ENCODE peak calls at places on chromosomes 6 and 20, in seven cellular contexts. One of them, this sample, is unnamed. For H3K4me1, the result is how much of the 10 kb centered on the place peaks cover.

GRCh38 chr6:138428943-138429616 is 25.1 kb downstream of the HEBP2 start:
- DNase-seq in GM23248: peak
- DNase-seq in gastrocnemius medialis: no peak
- DNase-seq in body of pancreas: no peak
- DNase-seq in A549: peak
- DNase-seq in small intestine: peak
- DNase-seq in vagina: no peak
- DNase-seq in this sample: no peak

GRCh38 chr6:130134594-130134993 is 88.2 kb downstream of the SAMD3 start:
- DNase-seq in GM23248: no peak
- DNase-seq in gastrocnemius medialis: no peak
- DNase-seq in body of pancreas: no peak
- DNase-seq in A549: no peak
- DNase-seq in small intestine: no peak
- DNase-seq in vagina: no peak
- DNase-seq in this sample: no peak

GRCh38 chr6:41002168-41002567 is 36.9 kb downstream of the UNC5CL start:
- DNase-seq in GM23248: no peak
- DNase-seq in gastrocnemius medialis: peak
- DNase-seq in body of pancreas: no peak
- DNase-seq in A549: no peak
- DNase-seq in small intestine: no peak
- DNase-seq in vagina: no peak
- DNase-seq in this sample: no peak

GRCh38 chr6:75307364-75308004 is 22.9 kb upstream of the TMEM30A start:
- DNase-seq in GM23248: no peak
- DNase-seq in gastrocnemius medialis: no peak
- DNase-seq in body of pancreas: no peak
- DNase-seq in A549: no peak
- DNase-seq in small intestine: no peak
- DNase-seq in vagina: no peak
- DNase-seq in this sample: no peak

GRCh38 chr20:7523288-7523687 is 417.0 kb downstream of the HAO1 start:
- DNase-seq in GM23248: no peak
- DNase-seq in gastrocnemius medialis: no peak
- DNase-seq in body of pancreas: no peak
- DNase-seq in A549: no peak
- DNase-seq in small intestine: no peak
- DNase-seq in vagina: no peak
- DNase-seq in this sample: no peak

GRCh38 chr20:63810730-63811490 is 20.2 kb downstream of the ZBTB46 start:
- DNase-seq in GM23248: no peak
- DNase-seq in gastrocnemius medialis: no peak
- DNase-seq in body of pancreas: no peak
- DNase-seq in A549: no peak
- DNase-seq in small intestine: no peak
- DNase-seq in vagina: no peak
- DNase-seq in this sample: no peak

GRCh38 chr6:16639689-16640480 is 121.4 kb downstream of the ATXN1 start:
- DNase-seq in GM23248: peak
- DNase-seq in gastrocnemius medialis: no peak
- DNase-seq in body of pancreas: no peak
- DNase-seq in A549: peak
- DNase-seq in small intestine: no peak
- DNase-seq in vagina: no peak
- DNase-seq in this sample: no peak

GRCh38 chr20:25237610-25238318 is 10.1 kb upstream of the PYGB start:
- DNase-seq in GM23248: peak
- DNase-seq in gastrocnemius medialis: peak
- DNase-seq in body of pancreas: no peak
- DNase-seq in A549: peak
- DNase-seq in small intestine: peak
- DNase-seq in vagina: no peak
- DNase-seq in this sample: peak

GRCh38 chr6:18323935-18324707 is 59.8 kb upstream of the DEK start:
- DNase-seq in GM23248: peak
- DNase-seq in gastrocnemius medialis: no peak
- DNase-seq in body of pancreas: no peak
- DNase-seq in A549: peak
- DNase-seq in small intestine: peak
- DNase-seq in vagina: no peak
- DNase-seq in this sample: no peak

GRCh38 chr6:111517965-111518364 is 34.9 kb upstream of the REV3L start:
- DNase-seq in GM23248: no peak
- DNase-seq in gastrocnemius medialis: no peak
- DNase-seq in body of pancreas: no peak
- DNase-seq in A549: no peak
- DNase-seq in small intestine: no peak
- DNase-seq in vagina: no peak
- DNase-seq in this sample: no peak

GRCh38 chr6:138307816-138308727 is 69.6 kb upstream of the SMIM28 start:
- DNase-seq in GM23248: peak
- DNase-seq in gastrocnemius medialis: no peak
- DNase-seq in body of pancreas: peak
- DNase-seq in A549: no peak
- DNase-seq in small intestine: peak
- DNase-seq in vagina: no peak
- DNase-seq in this sample: no peak

GRCh38 chr6:37517411-37517812 is 17.7 kb upstream of the CCDC167 start:
- DNase-seq in GM23248: peak
- DNase-seq in gastrocnemius medialis: no peak
- DNase-seq in body of pancreas: no peak
- DNase-seq in A549: no peak
- DNase-seq in small intestine: peak
- DNase-seq in vagina: no peak
- DNase-seq in this sample: no peak

GRCh38 chr6:148055410-148055809 is 287.2 kb upstream of the SASH1 start:
- DNase-seq in GM23248: no peak
- DNase-seq in gastrocnemius medialis: no peak
- DNase-seq in body of pancreas: no peak
- DNase-seq in A549: no peak
- DNase-seq in small intestine: no peak
- DNase-seq in vagina: no peak
- DNase-seq in this sample: no peak

GRCh38 chr20:36773548-36774242 is at the start of gene DSN1:
- DNase-seq in GM23248: peak
- DNase-seq in gastrocnemius medialis: peak
- DNase-seq in body of pancreas: peak
- DNase-seq in A549: peak
- DNase-seq in small intestine: peak
- DNase-seq in vagina: peak
- DNase-seq in this sample: peak
- H3K4me1 ChIP-seq in GM23248: under half
- H3K4me1 ChIP-seq in gastrocnemius medialis: under half
- H3K4me1 ChIP-seq in body of pancreas: under half
- H3K4me1 ChIP-seq in A549: under half
- H3K4me1 ChIP-seq in small intestine: under half
- H3K4me1 ChIP-seq in vagina: under half
- H3K4me1 ChIP-seq in this sample: under half

DNA sequence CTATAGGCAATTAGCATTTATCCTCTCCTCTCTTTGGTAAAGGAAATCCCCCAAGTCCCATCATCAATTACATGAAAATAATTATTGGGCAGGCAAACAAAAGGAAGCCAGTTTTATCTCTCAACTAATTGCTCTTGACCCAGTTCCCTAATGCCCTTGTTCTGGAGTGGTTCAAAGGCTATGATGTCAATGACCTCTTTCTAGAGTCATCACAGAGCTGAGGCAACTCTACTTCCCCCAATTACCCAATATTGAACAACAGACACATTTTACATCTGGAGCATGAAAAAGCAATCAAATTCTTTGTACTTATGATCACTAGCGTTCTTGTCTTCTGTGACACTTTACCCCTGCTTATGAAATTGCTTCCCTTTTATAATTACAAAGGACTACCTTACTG is 43.5 kb downstream of the NT5E start:
- DNase-seq in GM23248: no peak
- DNase-seq in gastrocnemius medialis: no peak
- DNase-seq in body of pancreas: no peak
- DNase-seq in A549: no peak
- DNase-seq in small intestine: no peak
- DNase-seq in vagina: no peak
- DNase-seq in this sample: no peak
- H3K4me1 ChIP-seq in GM23248: under half
- H3K4me1 ChIP-seq in gastrocnemius medialis: under half
- H3K4me1 ChIP-seq in body of pancreas: under half
- H3K4me1 ChIP-seq in A549: under half
- H3K4me1 ChIP-seq in small intestine: under half
- H3K4me1 ChIP-seq in vagina: under half
- H3K4me1 ChIP-seq in this sample: under half

GRCh38 chr20:47585087-47585747 is 83.5 kb downstream of the NCOA3 start:
- DNase-seq in GM23248: no peak
- DNase-seq in gastrocnemius medialis: no peak
- DNase-seq in body of pancreas: no peak
- DNase-seq in A549: no peak
- DNase-seq in small intestine: no peak
- DNase-seq in vagina: no peak
- DNase-seq in this sample: no peak
- H3K4me1 ChIP-seq in GM23248: under half
- H3K4me1 ChIP-seq in gastrocnemius medialis: under half
- H3K4me1 ChIP-seq in body of pancreas: under half
- H3K4me1 ChIP-seq in A549: half or more
- H3K4me1 ChIP-seq in small intestine: under half
- H3K4me1 ChIP-seq in vagina: under half
- H3K4me1 ChIP-seq in this sample: under half

GRCh38 chr20:61537721-61538480 is 285.8 kb downstream of the CDH4 start:
- DNase-seq in GM23248: no peak
- DNase-seq in gastrocnemius medialis: no peak
- DNase-seq in body of pancreas: no peak
- DNase-seq in A549: no peak
- DNase-seq in small intestine: no peak
- DNase-seq in vagina: no peak
- DNase-seq in this sample: no peak
- H3K4me1 ChIP-seq in GM23248: under half
- H3K4me1 ChIP-seq in gastrocnemius medialis: under half
- H3K4me1 ChIP-seq in body of pancreas: under half
- H3K4me1 ChIP-seq in A549: under half
- H3K4me1 ChIP-seq in small intestine: under half
- H3K4me1 ChIP-seq in vagina: under half
- H3K4me1 ChIP-seq in this sample: under half

GRCh38 chr6:46380152-46380807 is 111.0 kb downstream of the RCAN2 start:
- DNase-seq in GM23248: no peak
- DNase-seq in gastrocnemius medialis: no peak
- DNase-seq in body of pancreas: no peak
- DNase-seq in A549: no peak
- DNase-seq in small intestine: no peak
- DNase-seq in vagina: no peak
- DNase-seq in this sample: no peak
- H3K4me1 ChIP-seq in GM23248: under half
- H3K4me1 ChIP-seq in gastrocnemius medialis: half or more
- H3K4me1 ChIP-seq in body of pancreas: half or more
- H3K4me1 ChIP-seq in A549: under half
- H3K4me1 ChIP-seq in small intestine: under half
- H3K4me1 ChIP-seq in vagina: under half
- H3K4me1 ChIP-seq in this sample: half or more

This sample was measured in right atrium auricular region.